ENCODE peak calls at places on chromosomes 13 and 19, in four cellular contexts. One of them, this sample, is unnamed.

GRCh38 chr13:37905736-37906135 is 36.2 kb upstream of the TRPC4 start:
- DNase-seq in fibroblast of the aortic adventitia: no peak
- DNase-seq in epithelial cell of proximal tubule: no peak
- DNase-seq in cardiac muscle cell: no peak
- DNase-seq in this sample: no peak

GRCh38 chr13:40334031-40334430 is 332.4 kb downstream of the FOXO1 start:
- DNase-seq in epithelial cell of proximal tubule: no peak
- DNase-seq in fibroblast of the aortic adventitia: no peak
- DNase-seq in cardiac muscle cell: no peak
- DNase-seq in this sample: no peak

GRCh38 chr13:48561461-48562224 is 28.8 kb upstream of the RCBTB2 start:
- DNase-seq in fibroblast of the aortic adventitia: no peak
- DNase-seq in cardiac muscle cell: no peak
- DNase-seq in epithelial cell of proximal tubule: no peak
- DNase-seq in this sample: no peak

GRCh38 chr13:32622827-32623226 is 36.6 kb downstream of the PDS5B start:
- DNase-seq in fibroblast of the aortic adventitia: no peak
- DNase-seq in epithelial cell of proximal tubule: no peak
- DNase-seq in cardiac muscle cell: no peak
- DNase-seq in this sample: no peak

GRCh38 chr13:44243198-44243852 is 130.3 kb upstream of the SERP2 start:
- DNase-seq in cardiac muscle cell: peak
- DNase-seq in fibroblast of the aortic adventitia: peak
- DNase-seq in epithelial cell of proximal tubule: no peak
- DNase-seq in this sample: no peak

GRCh38 chr13:41299316-41300094 is 11.6 kb upstream of the NAA16 start:
- DNase-seq in fibroblast of the aortic adventitia: no peak
- DNase-seq in cardiac muscle cell: no peak
- DNase-seq in epithelial cell of proximal tubule: no peak
- DNase-seq in this sample: no peak

GRCh38 chr19:3818479-3818878 is 32.3 kb upstream of the MATK start:
- DNase-seq in epithelial cell of proximal tubule: no peak
- DNase-seq in fibroblast of the aortic adventitia: peak
- DNase-seq in cardiac muscle cell: peak
- DNase-seq in this sample: no peak

GRCh38 chr19:49852631-49853126 is 1.7 kb downstream of the PTOV1 start:
- DNase-seq in cardiac muscle cell: no peak
- DNase-seq in fibroblast of the aortic adventitia: no peak
- DNase-seq in epithelial cell of proximal tubule: no peak
- DNase-seq in this sample: no peak

GRCh38 chr19:20171285-20171684 is 4.3 kb downstream of the ZNF486 start:
- DNase-seq in fibroblast of the aortic adventitia: no peak
- DNase-seq in epithelial cell of proximal tubule: no peak
- DNase-seq in cardiac muscle cell: no peak
- DNase-seq in this sample: no peak

GRCh38 chr13:60484865-60485264 is 87.8 kb downstream of the TDRD3 start:
- DNase-seq in fibroblast of the aortic adventitia: no peak
- DNase-seq in epithelial cell of proximal tubule: no peak
- DNase-seq in cardiac muscle cell: no peak
- DNase-seq in this sample: no peak

GRCh38 chr13:94968040-94968756 is 255.9 kb upstream of the SOX21 start:
- DNase-seq in fibroblast of the aortic adventitia: no peak
- DNase-seq in epithelial cell of proximal tubule: no peak
- DNase-seq in cardiac muscle cell: peak
- DNase-seq in this sample: no peak
- H3K4me3 ChIP-seq in fibroblast of the aortic adventitia: peak
- H3K4me3 ChIP-seq in epithelial cell of proximal tubule: peak
- H3K4me3 ChIP-seq in cardiac muscle cell: peak
- H3K4me3 ChIP-seq in this sample: no peak

GRCh38 chr19:10105241-10106099 is 692 bp upstream of the PPAN start:
- DNase-seq in epithelial cell of proximal tubule: no peak
- DNase-seq in cardiac muscle cell: no peak
- DNase-seq in fibroblast of the aortic adventitia: no peak
- DNase-seq in this sample: peak
- H3K4me3 ChIP-seq in epithelial cell of proximal tubule: no peak
- H3K4me3 ChIP-seq in cardiac muscle cell: no peak
- H3K4me3 ChIP-seq in fibroblast of the aortic adventitia: peak
- H3K4me3 ChIP-seq in this sample: peak

GRCh38 chr13:74128171-74128767 is 5.9 kb downstream of the KLF12 start:
- DNase-seq in epithelial cell of proximal tubule: no peak
- DNase-seq in cardiac muscle cell: peak
- DNase-seq in fibroblast of the aortic adventitia: peak
- DNase-seq in this sample: no peak

GRCh38 chr13:74132768-74133656 is 1.2 kb downstream of the KLF12 start:
- DNase-seq in epithelial cell of proximal tubule: no peak
- DNase-seq in fibroblast of the aortic adventitia: no peak
- DNase-seq in cardiac muscle cell: peak
- DNase-seq in this sample: peak

GRCh38 chr13:74131206-74131605 is 3.0 kb downstream of the KLF12 start:
- DNase-seq in fibroblast of the aortic adventitia: peak
- DNase-seq in epithelial cell of proximal tubule: no peak
- DNase-seq in cardiac muscle cell: no peak
- DNase-seq in this sample: no peak

GRCh38 chr13:74132152-74132767 is 1.9 kb downstream of the KLF12 start:
- DNase-seq in fibroblast of the aortic adventitia: peak
- DNase-seq in cardiac muscle cell: no peak
- DNase-seq in epithelial cell of proximal tubule: no peak
- DNase-seq in this sample: peak

DNA sequence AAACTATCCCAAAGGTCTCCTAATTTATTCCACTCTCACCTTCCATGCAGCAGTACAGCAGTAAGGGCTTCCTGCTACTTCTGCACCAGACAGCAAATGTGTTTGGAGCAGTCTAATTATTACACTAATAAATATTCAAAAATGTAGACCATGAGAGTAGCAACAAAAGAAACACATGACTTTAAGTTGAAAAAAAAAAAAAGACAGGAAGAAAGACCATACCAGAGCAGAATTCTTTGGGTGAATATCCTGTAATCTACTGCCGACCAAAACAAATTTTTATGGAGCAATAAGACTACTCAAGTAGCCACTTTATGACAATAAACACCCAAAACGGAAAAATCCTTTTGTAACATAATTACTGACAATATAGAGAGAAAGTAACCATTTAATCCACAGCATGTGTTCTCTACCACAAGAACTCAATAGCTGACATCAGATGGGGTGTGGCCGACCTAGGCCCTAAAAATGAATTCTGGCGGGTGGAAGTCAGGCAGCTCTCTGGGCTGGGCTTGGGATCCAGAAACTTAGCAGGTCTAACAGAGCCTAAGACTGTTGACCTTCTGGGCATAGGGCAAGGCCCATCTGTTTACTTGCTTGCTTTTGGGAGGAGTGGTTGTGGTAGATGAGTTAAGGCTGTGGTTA is 4.6 kb downstream of the KLF12 start:
- DNase-seq in cardiac muscle cell: no peak
- DNase-seq in epithelial cell of proximal tubule: no peak
- DNase-seq in fibroblast of the aortic adventitia: peak
- DNase-seq in this sample: peak
- H3K4me3 ChIP-seq in cardiac muscle cell: no peak
- H3K4me3 ChIP-seq in epithelial cell of proximal tubule: no peak
- H3K4me3 ChIP-seq in fibroblast of the aortic adventitia: no peak
- H3K4me3 ChIP-seq in this sample: peak

GRCh38 chr19:55586976-55587668 is 6.5 kb upstream of the ZNF579 start:
- DNase-seq in fibroblast of the aortic adventitia: peak
- DNase-seq in epithelial cell of proximal tubule: peak
- DNase-seq in cardiac muscle cell: peak
- DNase-seq in this sample: peak

GRCh38 chr19:55588738-55589137 is 8.1 kb upstream of the ZNF579 start:
- DNase-seq in epithelial cell of proximal tubule: no peak
- DNase-seq in fibroblast of the aortic adventitia: no peak
- DNase-seq in cardiac muscle cell: no peak
- DNase-seq in this sample: no peak

GRCh38 chr19:55584871-55585270 is 4.2 kb upstream of the ZNF579 start:
- DNase-seq in fibroblast of the aortic adventitia: no peak
- DNase-seq in epithelial cell of proximal tubule: no peak
- DNase-seq in cardiac muscle cell: no peak
- DNase-seq in this sample: no peak

GRCh38 chr19:55581828-55582223 is 1.2 kb upstream of the ZNF579 start:
- DNase-seq in cardiac muscle cell: no peak
- DNase-seq in fibroblast of the aortic adventitia: no peak
- DNase-seq in epithelial cell of proximal tubule: peak
- DNase-seq in this sample: no peak

DNA sequence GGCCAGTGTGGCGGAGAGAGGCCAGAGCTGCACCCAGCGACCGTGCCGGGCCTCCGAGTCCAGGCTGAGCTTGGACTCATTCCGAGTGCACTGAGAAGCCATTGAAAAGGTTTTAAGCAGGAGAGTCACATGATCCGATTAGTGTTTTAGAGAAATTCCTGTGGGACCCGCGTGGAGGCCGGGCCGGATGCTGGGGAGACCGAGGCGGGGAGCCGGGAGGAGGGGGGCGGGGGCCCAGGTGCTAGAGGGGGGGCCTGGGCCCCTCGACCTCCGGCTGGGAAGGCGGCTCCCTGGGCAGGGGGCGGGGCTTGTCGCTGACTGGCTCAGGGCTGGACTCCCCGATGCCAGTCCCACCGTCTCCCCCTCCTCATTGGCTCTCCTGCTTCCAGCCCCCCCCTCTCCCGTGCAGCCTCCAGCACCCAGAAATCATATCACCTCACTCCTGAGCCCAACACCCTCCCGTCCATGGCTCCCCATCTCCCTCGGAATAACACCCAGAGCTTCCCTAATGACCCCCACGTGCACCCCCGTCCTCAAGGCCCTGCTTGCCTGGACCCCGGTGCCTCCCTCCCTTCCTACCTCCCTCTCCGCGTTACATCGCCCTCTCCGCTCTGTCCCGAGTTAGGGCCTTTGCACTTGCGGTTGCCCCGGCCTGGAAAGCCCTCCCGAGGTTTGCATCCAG is 5.2 kb upstream of the ZNF579 start:
- DNase-seq in fibroblast of the aortic adventitia: peak
- DNase-seq in epithelial cell of proximal tubule: no peak
- DNase-seq in cardiac muscle cell: peak
- DNase-seq in this sample: no peak
- H3K4me3 ChIP-seq in fibroblast of the aortic adventitia: peak
- H3K4me3 ChIP-seq in epithelial cell of proximal tubule: peak
- H3K4me3 ChIP-seq in cardiac muscle cell: peak
- H3K4me3 ChIP-seq in this sample: peak

GRCh38 chr13:73189766-73190165 is 131.0 kb downstream of the KLF5 start:
- DNase-seq in fibroblast of the aortic adventitia: no peak
- DNase-seq in epithelial cell of proximal tubule: no peak
- DNase-seq in cardiac muscle cell: no peak
- DNase-seq in this sample: no peak
- H3K4me3 ChIP-seq in fibroblast of the aortic adventitia: no peak
- H3K4me3 ChIP-seq in epithelial cell of proximal tubule: no peak
- H3K4me3 ChIP-seq in cardiac muscle cell: no peak
- H3K4me3 ChIP-seq in this sample: no peak

GRCh38 chr13:100302391-100302790 is 213.5 kb downstream of the PCCA start:
- DNase-seq in fibroblast of the aortic adventitia: no peak
- DNase-seq in epithelial cell of proximal tubule: no peak
- DNase-seq in cardiac muscle cell: no peak
- DNase-seq in this sample: no peak
- H3K4me3 ChIP-seq in fibroblast of the aortic adventitia: no peak
- H3K4me3 ChIP-seq in epithelial cell of proximal tubule: no peak
- H3K4me3 ChIP-seq in cardiac muscle cell: no peak
- H3K4me3 ChIP-seq in this sample: no peak

GRCh38 chr19:43668406-43669158 is 1.4 kb downstream of the PLAUR start:
- DNase-seq in cardiac muscle cell: peak
- DNase-seq in fibroblast of the aortic adventitia: peak
- DNase-seq in epithelial cell of proximal tubule: peak
- DNase-seq in this sample: peak

GRCh38 chr19:43660301-43660700 is 9.7 kb downstream of the PLAUR start:
- DNase-seq in epithelial cell of proximal tubule: no peak
- DNase-seq in fibroblast of the aortic adventitia: no peak
- DNase-seq in cardiac muscle cell: no peak
- DNase-seq in this sample: no peak

GRCh38 chr19:43667524-43668405 is 2.2 kb downstream of the PLAUR start:
- DNase-seq in epithelial cell of proximal tubule: no peak
- DNase-seq in fibroblast of the aortic adventitia: no peak
- DNase-seq in cardiac muscle cell: no peak
- DNase-seq in this sample: peak

GRCh38 chr19:43662487-43662886 is 7.5 kb downstream of the PLAUR start:
- DNase-seq in epithelial cell of proximal tubule: no peak
- DNase-seq in cardiac muscle cell: peak
- DNase-seq in fibroblast of the aortic adventitia: no peak
- DNase-seq in this sample: no peak

GRCh38 chr19:43664008-43664407 is 6.0 kb downstream of the PLAUR start:
- DNase-seq in epithelial cell of proximal tubule: no peak
- DNase-seq in cardiac muscle cell: no peak
- DNase-seq in fibroblast of the aortic adventitia: no peak
- DNase-seq in this sample: peak
- H3K4me3 ChIP-seq in epithelial cell of proximal tubule: no peak
- H3K4me3 ChIP-seq in cardiac muscle cell: no peak
- H3K4me3 ChIP-seq in fibroblast of the aortic adventitia: no peak
- H3K4me3 ChIP-seq in this sample: no peak

GRCh38 chr19:58428617-58429016 is 11.3 kb downstream of the ZNF132 start:
- DNase-seq in epithelial cell of proximal tubule: no peak
- DNase-seq in fibroblast of the aortic adventitia: no peak
- DNase-seq in cardiac muscle cell: no peak
- DNase-seq in this sample: no peak
- H3K4me3 ChIP-seq in epithelial cell of proximal tubule: no peak
- H3K4me3 ChIP-seq in fibroblast of the aortic adventitia: no peak
- H3K4me3 ChIP-seq in cardiac muscle cell: no peak
- H3K4me3 ChIP-seq in this sample: no peak